ENCODE peak calls at places on chromosomes 4 and X, in nine cellular contexts. D, V, R, P, J, B, Z, H and G are unnamed samples.

GRCh38 chr4:85639946-85640345 is 165.0 kb downstream of the ARHGAP24 start:
- DNase-seq in D (no peak), V (no peak), R (no peak), P (no peak), J (no peak), B (no peak), Z (no peak), H (no peak), G (no peak)

GRCh38 chr4:38040619-38041018 is 80.4 kb downstream of the PTTG2 start:
- DNase-seq in D (no peak), V (no peak), R (no peak), P (no peak), J (no peak), B (no peak), Z (no peak), H (no peak), G (no peak)

GRCh38 chrX:105698386-105698785 is 124.0 kb upstream of the NRK start:
- DNase-seq in D (no peak), V (no peak), R (no peak), P (no peak), J (no peak), B (no peak), Z (no peak), H (no peak), G (no peak)

GRCh38 chrX:35380808-35381700 is 417.1 kb upstream of the MAGEB16 start:
- DNase-seq in D (peak), V (no peak), R (peak), P (no peak), J (no peak), B (no peak), Z (peak), H (no peak), G (no peak)

GRCh38 chr4:88005086-88005485 is 2.3 kb upstream of the PKD2 start:
- DNase-seq in D (no peak), V (no peak), R (no peak), P (no peak), J (no peak), B (no peak), Z (no peak), H (no peak), G (no peak)

GRCh38 chr4:13413719-13414437 is 70.3 kb downstream of the RAB28 start:
- DNase-seq in D (no peak), V (no peak), R (no peak), P (no peak), J (no peak), B (no peak), Z (no peak), H (no peak), G (no peak)

GRCh38 chrX:26352891-26353430 is 137.0 kb downstream of the MAGEB5 start:
- DNase-seq in D (peak), V (no peak), R (no peak), P (no peak), J (no peak), B (no peak), Z (no peak), H (no peak), G (no peak)

GRCh38 chr4:94714360-94714759 is 43.4 kb upstream of the BMPR1B start:
- DNase-seq in D (no peak), V (no peak), R (no peak), P (no peak), J (no peak), B (no peak), Z (no peak), H (no peak), G (no peak)

GRCh38 chr4:140790765-140791164 is 34.6 kb upstream of the TBC1D9 start:
- DNase-seq in D (no peak), V (no peak), R (no peak), P (peak), J (no peak), B (no peak), Z (peak), H (no peak), G (no peak)

GRCh38 chr4:22500128-22500611 is 15.7 kb downstream of the ADGRA3 start:
- DNase-seq in D (no peak), V (no peak), R (no peak), P (no peak), J (no peak), B (no peak), Z (no peak), H (no peak), G (no peak)

GRCh38 chr4:89364559-89364958 is 57.0 kb upstream of the GPRIN3 start:
- DNase-seq in D (no peak), V (no peak), R (peak), P (no peak), J (no peak), B (no peak), Z (no peak), H (no peak), G (no peak)

GRCh38 chr4:8192748-8193738 is 6.0 kb upstream of the SH3TC1 start:
- DNase-seq in D (peak), V (no peak), R (peak), P (peak), J (no peak), B (no peak), Z (peak), H (peak), G (no peak)

GRCh38 chr4:175125410-175126068 is 207.4 kb downstream of the ADAM29 start:
- DNase-seq in D (no peak), V (no peak), R (no peak), P (no peak), J (no peak), B (no peak), Z (no peak), H (no peak), G (no peak)

GRCh38 chr4:139540637-139541036 is 15.4 kb downstream of the SETD7 start:
- DNase-seq in D (no peak), V (no peak), R (no peak), P (no peak), J (no peak), B (no peak), Z (no peak), H (no peak), G (no peak)

GRCh38 chrX:7654316-7654715 is 188.7 kb upstream of the VCX start:
- DNase-seq in D (no peak), V (no peak), R (no peak), P (no peak), J (no peak), B (no peak), Z (no peak), H (no peak), G (no peak)

GRCh38 chr4:1293981-1294380 is 4.3 kb downstream of the MAEA start:
- DNase-seq in D (no peak), V (peak), R (no peak), P (no peak), J (no peak), B (no peak), Z (no peak), H (no peak), G (no peak)

GRCh38 chr4:87912164-87913004 is 63.1 kb upstream of the SPP1 start:
- DNase-seq in D (no peak), V (no peak), R (no peak), P (no peak), J (no peak), B (no peak), Z (peak), H (no peak), G (no peak)

GRCh38 chr4:111988514-111988913 is 156.7 kb upstream of the FAM241A start:
- DNase-seq in D (no peak), V (no peak), R (no peak), P (no peak), J (no peak), B (no peak), Z (no peak), H (no peak), G (no peak)

GRCh38 chr4:17771284-17771908 is 10.0 kb downstream of the FAM184B start:
- DNase-seq in D (no peak), V (no peak), R (peak), P (no peak), J (no peak), B (no peak), Z (no peak), H (no peak), G (no peak)

GRCh38 chrX:19793471-19793870 is 93.9 kb downstream of the SH3KBP1 start:
- DNase-seq in D (no peak), V (no peak), R (no peak), P (no peak), J (no peak), B (no peak), Z (no peak), H (no peak), G (no peak)

GRCh38 chrX:20412871-20413486 is 146.3 kb upstream of the RPS6KA3 start:
- DNase-seq in D (no peak), V (no peak), R (no peak), P (peak), J (no peak), B (no peak), Z (no peak), H (no peak), G (no peak)

GRCh38 chrX:115112411-115112810 is 76.8 kb upstream of the RBMXL3 start:
- DNase-seq in D (no peak), V (no peak), R (no peak), P (no peak), J (no peak), B (no peak), Z (no peak), H (no peak), G (no peak)

GRCh38 chrX:2262679-2263055 is 238.1 kb downstream of the DHRSX start:
- DNase-seq in D (no peak), V (peak), R (no peak), P (no peak), J (peak), B (no peak), Z (no peak), H (no peak), G (no peak)

GRCh38 chr4:4456351-4456750 is 69.4 kb downstream of the NSG1 start:
- DNase-seq in D (no peak), V (no peak), R (no peak), P (no peak), J (no peak), B (no peak), Z (no peak), H (no peak), G (no peak)

GRCh38 chrX:129984196-129984962 is 1.9 kb downstream of the BCORL1 start:
- DNase-seq in D (no peak), V (peak), R (peak), P (peak), J (no peak), B (no peak), Z (peak), H (no peak), G (no peak)

GRCh38 chr4:61425315-61425714 is 225.2 kb downstream of the ADGRL3 start:
- DNase-seq in D (no peak), V (no peak), R (no peak), P (no peak), J (no peak), B (no peak), Z (no peak), H (no peak), G (no peak)

GRCh38 chrX:101062171-101062570 is 10.3 kb upstream of the TRMT2B start:
- DNase-seq in D (no peak), V (no peak), R (no peak), P (no peak), J (no peak), B (no peak), Z (no peak), H (no peak), G (no peak)

GRCh38 chr4:1057403-1057745 is 45.9 kb downstream of the FGFRL1 start:
- DNase-seq in D (no peak), V (no peak), R (no peak), P (no peak), J (no peak), B (no peak), Z (no peak), H (no peak), G (no peak)

GRCh38 chrX:72381439-72382198 is 75.9 kb upstream of the CITED1 start:
- DNase-seq in D (no peak), V (no peak), R (no peak), P (no peak), J (no peak), B (no peak), Z (no peak), H (no peak), G (no peak)

GRCh38 chr4:128979934-128980333 is 113.4 kb downstream of the SCLT1 start:
- DNase-seq in D (no peak), V (no peak), R (peak), P (no peak), J (no peak), B (no peak), Z (peak), H (no peak), G (no peak)

GRCh38 chrX:10984213-10984612 is 126.9 kb upstream of the HCCS start:
- DNase-seq in D (no peak), V (no peak), R (no peak), P (no peak), J (no peak), B (no peak), Z (no peak), H (no peak), G (no peak)

GRCh38 chrX:39002466-39002865 is 201.2 kb downstream of the MID1IP1 start:
- DNase-seq in D (no peak), V (no peak), R (no peak), P (no peak), J (no peak), B (no peak), Z (no peak), H (no peak), G (no peak)

GRCh38 chrX:15206306-15206705 is 63.6 kb downstream of the ASB9 start:
- DNase-seq in D (no peak), V (no peak), R (no peak), P (no peak), J (no peak), B (no peak), Z (no peak), H (no peak), G (no peak)

GRCh38 chr4:140092094-140092820 is 61.7 kb downstream of the MAML3 start:
- DNase-seq in D (peak), V (no peak), R (peak), P (no peak), J (peak), B (peak), Z (no peak), H (no peak), G (no peak)

GRCh38 chr4:114694770-114695169 is 96.2 kb downstream of the UGT8 start:
- DNase-seq in D (peak), V (no peak), R (peak), P (no peak), J (no peak), B (no peak), Z (peak), H (peak), G (no peak)

GRCh38 chr4:125044886-125045285 is 269.9 kb upstream of the FAT4 start:
- DNase-seq in D (peak), V (no peak), R (no peak), P (no peak), J (no peak), B (no peak), Z (no peak), H (no peak), G (no peak)

GRCh38 chr4:154973636-154974035 is 192.6 kb downstream of the RBM46 start:
- DNase-seq in D (no peak), V (no peak), R (no peak), P (no peak), J (no peak), B (no peak), Z (no peak), H (no peak), G (no peak)

GRCh38 chrX:98203800-98204199 is 1320.1 kb downstream of the RPA4 start:
- DNase-seq in D (no peak), V (no peak), R (no peak), P (no peak), J (no peak), B (no peak), Z (no peak), H (no peak), G (no peak)